ENCODE peak calls at places on chromosomes 6 and 20, in seven cellular contexts. Z is cardiac muscle cell; W is HL-60; M is prostate gland; B is right lobe of liver; T is astrocyte of the cerebellum; S is CD8-positive, alpha-beta T cell. U is an unnamed sample.

GRCh38 chr6:56938634-56939294 is 16.1 kb upstream of the BEND6 start:
- DNase-seq in Z (peak), W (no peak), M (no peak), B (peak), T (peak), S (no peak), U (peak)

GRCh38 chr20:36572701-36573102 is 695 bp upstream of the TGIF2 start:
- DNase-seq in Z (peak), W (no peak), M (peak), B (peak), T (no peak), S (peak), U (no peak)

GRCh38 chr6:51108563-51109234 is 290.0 kb downstream of the TFAP2B start:
- DNase-seq in Z (no peak), W (no peak), M (no peak), B (no peak), T (peak), S (no peak), U (no peak)

GRCh38 chr20:10201321-10201870 is 17.2 kb upstream of the SNAP25 start:
- DNase-seq in Z (no peak), W (no peak), M (no peak), B (no peak), T (peak), S (no peak), U (no peak)

GRCh38 chr20:20410678-20411077 is 42.8 kb downstream of the INSM1 start:
- DNase-seq in Z (peak), W (no peak), M (no peak), B (peak), T (no peak), S (no peak), U (peak)

GRCh38 chr6:21845018-21845417 is 251.5 kb downstream of the SOX4 start:
- DNase-seq in Z (peak), W (no peak), M (no peak), B (no peak), T (no peak), S (no peak), U (no peak)

GRCh38 chr6:5942591-5942990 is 64.1 kb downstream of the NRN1 start:
- DNase-seq in Z (peak), W (no peak), M (no peak), B (no peak), T (no peak), S (no peak), U (no peak)

GRCh38 chr6:166824146-166824879 is 132.0 kb downstream of the RNASET2 start:
- DNase-seq in Z (no peak), W (no peak), M (no peak), B (no peak), T (no peak), S (no peak), U (no peak)

GRCh38 chr6:11272491-11273192 is 40.2 kb upstream of the NEDD9 start:
- DNase-seq in Z (peak), W (no peak), M (no peak), B (no peak), T (no peak), S (no peak), U (no peak)

GRCh38 chr6:158707120-158707519 is 57.3 kb downstream of the SYTL3 start:
- DNase-seq in Z (peak), W (no peak), M (no peak), B (no peak), T (no peak), S (no peak), U (no peak)

GRCh38 chr20:39829713-39830112 is 859.3 kb downstream of the MAFB start:
- DNase-seq in Z (no peak), W (no peak), M (no peak), B (no peak), T (no peak), S (no peak), U (no peak)

GRCh38 chr6:116461563-116462507 is 660 bp downstream of the CALHM6 start:
- DNase-seq in Z (peak), W (no peak), M (no peak), B (peak), T (no peak), S (peak), U (peak)

GRCh38 chr20:36835453-36836198 is 40.3 kb upstream of the TLDC2 start:
- DNase-seq in Z (peak), W (peak), M (peak), B (peak), T (peak), S (peak), U (peak)

GRCh38 chr6:117505337-117505736 is 22.9 kb downstream of the DCBLD1 start:
- DNase-seq in Z (no peak), W (no peak), M (no peak), B (no peak), T (peak), S (no peak), U (no peak)

GRCh38 chr6:125867483-125867935 is 76.7 kb downstream of the NCOA7 start:
- DNase-seq in Z (peak), W (peak), M (peak), B (no peak), T (peak), S (no peak), U (no peak)

GRCh38 chr6:14804444-14805210 is 441.2 kb upstream of the JARID2 start:
- DNase-seq in Z (peak), W (no peak), M (no peak), B (peak), T (peak), S (no peak), U (peak)

GRCh38 chr20:49510562-49511117 is 28.2 kb upstream of the KCNB1 start:
- DNase-seq in Z (peak), W (no peak), M (peak), B (no peak), T (peak), S (no peak), U (peak)

GRCh38 chr6:138001750-138002349 is 105.4 kb downstream of the PERP start:
- DNase-seq in Z (peak), W (no peak), M (peak), B (no peak), T (peak), S (peak), U (peak)

GRCh38 chr6:139029470-139030210 is 1.1 kb downstream of the ABRACL start:
- DNase-seq in Z (peak), W (no peak), M (peak), B (peak), T (no peak), S (peak), U (peak)

GRCh38 chr20:50587291-50587961 is 77.2 kb downstream of the PTPN1 start:
- DNase-seq in Z (no peak), W (no peak), M (peak), B (no peak), T (no peak), S (no peak), U (no peak)

GRCh38 chr6:107361568-107362270 is 97.6 kb downstream of the PDSS2 start:
- DNase-seq in Z (peak), W (no peak), M (no peak), B (no peak), T (peak), S (no peak), U (no peak)

GRCh38 chr6:121826156-121826810 is 390.8 kb downstream of the GJA1 start:
- DNase-seq in Z (peak), W (no peak), M (no peak), B (no peak), T (peak), S (no peak), U (no peak)

GRCh38 chr6:138387577-138388368 is 10.1 kb downstream of the SMIM28 start:
- DNase-seq in Z (no peak), W (no peak), M (peak), B (no peak), T (no peak), S (no peak), U (no peak)

GRCh38 chr6:128848169-128848935 is 34.6 kb upstream of the LAMA2 start:
- DNase-seq in Z (peak), W (no peak), M (no peak), B (no peak), T (no peak), S (no peak), U (no peak)

GRCh38 chr6:10386260-10386659 is 28.6 kb downstream of the TFAP2A start:
- DNase-seq in Z (no peak), W (no peak), M (no peak), B (no peak), T (no peak), S (no peak), U (no peak)

GRCh38 chr6:8707956-8708772 is 272.8 kb upstream of the SLC35B3 start:
- DNase-seq in Z (no peak), W (no peak), M (peak), B (peak), T (peak), S (no peak), U (no peak)

GRCh38 chr6:45000833-45001232 is 327.3 kb upstream of the RUNX2 start:
- DNase-seq in Z (no peak), W (no peak), M (no peak), B (no peak), T (no peak), S (no peak), U (no peak)

GRCh38 chr20:62768815-62769287 is 27.4 kb upstream of the MRGBP start:
- DNase-seq in Z (peak), W (no peak), M (no peak), B (peak), T (peak), S (no peak), U (peak)

GRCh38 chr6:127855542-127856159 is 45.2 kb downstream of the THEMIS start:
- DNase-seq in Z (peak), W (no peak), M (no peak), B (no peak), T (no peak), S (peak), U (no peak)

GRCh38 chr6:110517034-110517433 is 40.6 kb upstream of the SLC22A16 start:
- DNase-seq in Z (no peak), W (no peak), M (no peak), B (no peak), T (no peak), S (no peak), U (no peak)

GRCh38 chr20:46757754-46758678 is 48.6 kb downstream of the SLC2A10 start:
- DNase-seq in Z (peak), W (no peak), M (peak), B (peak), T (peak), S (peak), U (peak)

GRCh38 chr6:3231213-3232016 is 4.0 kb upstream of the TUBB2B start:
- DNase-seq in Z (peak), W (no peak), M (peak), B (peak), T (peak), S (no peak), U (peak)

GRCh38 chr6:43644940-43645612 is at the start of gene RSPH9:
- DNase-seq in Z (peak), W (no peak), M (peak), B (peak), T (no peak), S (peak), U (peak)

GRCh38 chr6:41846666-41847237 is 48.4 kb downstream of the USP49 start:
- DNase-seq in Z (peak), W (peak), M (peak), B (peak), T (peak), S (peak), U (peak)

GRCh38 chr6:124372076-124372475 is 568.4 kb downstream of the NKAIN2 start:
- DNase-seq in Z (no peak), W (no peak), M (no peak), B (no peak), T (no peak), S (no peak), U (no peak)

GRCh38 chr20:50313223-50313820 is 122.7 kb downstream of the CEBPB start:
- DNase-seq in Z (no peak), W (no peak), M (no peak), B (no peak), T (no peak), S (no peak), U (no peak)

DNA sequence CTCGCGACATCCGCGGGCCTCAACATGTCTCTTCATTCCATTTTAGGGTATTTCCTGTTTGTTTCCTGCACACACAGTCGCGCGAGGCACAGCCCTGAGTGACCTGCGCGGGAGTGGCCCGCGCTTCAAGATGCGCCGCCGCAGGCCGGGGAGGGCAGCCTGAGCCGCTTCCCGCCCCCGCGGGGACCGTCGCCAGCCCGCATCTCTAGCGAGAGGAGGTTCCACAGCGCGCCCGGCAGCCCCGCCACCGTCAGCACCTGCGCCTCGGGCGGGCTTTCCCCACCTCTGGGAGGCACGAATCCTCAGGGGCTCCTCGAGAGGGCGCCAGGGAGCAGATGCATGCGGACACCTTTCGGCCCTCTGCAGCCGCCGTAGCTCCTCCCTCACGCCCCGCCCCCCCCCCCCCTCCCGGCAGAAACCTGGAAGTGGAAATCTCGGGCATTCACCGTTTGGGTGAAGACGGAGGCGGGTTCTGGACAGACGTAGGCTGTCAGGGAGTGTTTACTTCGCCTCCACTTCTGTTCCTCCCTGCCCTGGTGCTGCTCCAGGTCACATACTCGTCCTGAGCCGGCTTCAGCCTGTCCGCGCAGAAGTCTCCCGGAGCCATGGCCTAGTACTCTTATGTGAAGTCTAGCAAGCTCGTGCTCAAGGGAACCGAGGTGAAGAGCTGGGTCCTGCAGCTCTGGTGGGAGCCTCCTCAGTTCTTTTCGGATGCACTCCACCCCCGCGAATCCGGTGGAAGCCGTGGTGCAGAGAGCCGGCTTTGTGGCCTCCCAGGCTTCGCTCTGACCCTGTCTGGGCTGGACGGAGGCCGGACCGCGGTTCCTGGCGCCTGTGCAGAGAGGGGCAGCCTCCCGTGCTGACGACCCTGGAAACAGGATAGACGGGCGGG is 880.5 kb upstream of the DEFB115 start:
- DNase-seq in Z (peak), W (no peak), M (peak), B (peak), T (peak), S (peak), U (peak)
- TF ChIP-seq CTCF in Z (peak), W (no peak), M (peak), B (peak), T (peak), S (peak), U (peak)

GRCh38 chr6:148109732-148110131 is 232.9 kb upstream of the SASH1 start:
- DNase-seq in Z (no peak), W (no peak), M (no peak), B (no peak), T (no peak), S (no peak), U (no peak)

GRCh38 chr6:148105695-148106094 is 236.9 kb upstream of the SASH1 start:
- DNase-seq in Z (no peak), W (no peak), M (no peak), B (no peak), T (no peak), S (no peak), U (no peak)

GRCh38 chr6:148107911-148108310 is 234.7 kb upstream of the SASH1 start:
- DNase-seq in Z (no peak), W (no peak), M (no peak), B (no peak), T (no peak), S (no peak), U (no peak)

DNA sequence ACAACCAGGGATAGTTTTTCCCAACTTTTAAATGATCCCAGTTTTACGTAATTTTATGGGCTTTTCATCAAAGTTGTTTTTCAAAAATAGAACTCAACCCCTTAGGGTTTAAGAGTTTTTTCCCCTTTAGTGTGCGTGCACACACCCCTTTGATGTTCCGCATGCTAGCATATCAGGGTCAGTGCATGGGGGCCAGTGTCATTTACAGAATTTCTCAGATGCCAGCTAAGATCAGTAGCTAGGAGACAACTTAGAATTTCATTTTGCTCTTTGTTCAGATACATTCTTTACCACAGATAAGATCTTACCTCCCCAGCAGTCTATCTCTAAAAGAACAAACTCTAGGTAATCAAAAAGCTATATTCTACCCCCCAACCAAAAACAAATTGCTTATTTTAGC is 238.5 kb upstream of the SASH1 start:
- DNase-seq in Z (no peak), W (no peak), M (no peak), B (no peak), T (no peak), S (no peak), U (no peak)
- H3K4me3 ChIP-seq in Z (no peak), W (no peak), M (no peak), B (no peak), T (no peak), S (no peak), U (no peak)

GRCh38 chr6:157667211-157668033 is 155.6 kb upstream of the SNX9 start:
- DNase-seq in Z (peak), W (peak), M (peak), B (no peak), T (peak), S (peak), U (no peak)
- TF ChIP-seq CTCF in Z (peak), W (peak), M (peak), B (peak), T (peak), S (peak), U (peak)

DNA sequence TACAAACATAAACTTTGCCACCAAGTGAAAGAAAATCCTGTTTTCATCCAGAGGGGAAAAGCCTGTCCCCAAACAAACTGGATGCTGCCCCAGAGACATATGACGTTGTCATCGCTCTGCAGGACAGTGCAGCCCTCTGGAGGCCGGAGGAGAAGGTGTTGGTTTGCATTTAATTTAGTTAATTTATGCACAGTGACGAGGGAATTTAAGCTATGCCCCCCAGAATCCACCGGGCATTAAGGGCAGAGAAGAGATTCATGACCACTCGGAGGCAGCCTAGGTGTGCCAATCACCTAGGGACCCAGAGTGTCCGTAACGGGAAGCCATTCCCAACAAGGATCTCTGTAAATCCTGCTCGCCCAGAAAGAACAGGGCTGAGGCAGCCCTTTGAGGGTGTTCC is 45.1 kb downstream of the NINL start:
- DNase-seq in Z (no peak), W (no peak), M (no peak), B (peak), T (no peak), S (no peak), U (no peak)
- H3K4me3 ChIP-seq in Z (no peak), W (no peak), M (peak), B (peak), T (peak), S (no peak), U (peak)

GRCh38 chr6:27753668-27754407 is 158.4 kb downstream of the OR2B2 start:
- DNase-seq in Z (peak), W (peak), M (peak), B (peak), T (peak), S (peak), U (peak)
- TF ChIP-seq CTCF in Z (peak), W (no peak), M (no peak), B (no peak), T (peak), S (no peak), U (no peak)

GRCh38 chr6:17803409-17803808 is 96.7 kb upstream of the NUP153 start:
- DNase-seq in Z (no peak), W (no peak), M (no peak), B (no peak), T (no peak), S (no peak), U (no peak)
- H3K4me3 ChIP-seq in Z (no peak), W (no peak), M (no peak), B (no peak), T (no peak), S (no peak), U (no peak)

GRCh38 chr6:163635315-163635714 is 220.8 kb downstream of the QKI start:
- DNase-seq in Z (no peak), W (no peak), M (no peak), B (no peak), T (no peak), S (no peak), U (no peak)

GRCh38 chr6:163630991-163631390 is 216.5 kb downstream of the QKI start:
- DNase-seq in Z (no peak), W (no peak), M (no peak), B (no peak), T (no peak), S (no peak), U (no peak)

GRCh38 chr6:163637524-163637923 is 223.0 kb downstream of the QKI start:
- DNase-seq in Z (no peak), W (no peak), M (no peak), B (no peak), T (no peak), S (no peak), U (no peak)

GRCh38 chr6:163635731-163636344 is 221.3 kb downstream of the QKI start:
- DNase-seq in Z (no peak), W (no peak), M (no peak), B (no peak), T (no peak), S (no peak), U (no peak)

DNA sequence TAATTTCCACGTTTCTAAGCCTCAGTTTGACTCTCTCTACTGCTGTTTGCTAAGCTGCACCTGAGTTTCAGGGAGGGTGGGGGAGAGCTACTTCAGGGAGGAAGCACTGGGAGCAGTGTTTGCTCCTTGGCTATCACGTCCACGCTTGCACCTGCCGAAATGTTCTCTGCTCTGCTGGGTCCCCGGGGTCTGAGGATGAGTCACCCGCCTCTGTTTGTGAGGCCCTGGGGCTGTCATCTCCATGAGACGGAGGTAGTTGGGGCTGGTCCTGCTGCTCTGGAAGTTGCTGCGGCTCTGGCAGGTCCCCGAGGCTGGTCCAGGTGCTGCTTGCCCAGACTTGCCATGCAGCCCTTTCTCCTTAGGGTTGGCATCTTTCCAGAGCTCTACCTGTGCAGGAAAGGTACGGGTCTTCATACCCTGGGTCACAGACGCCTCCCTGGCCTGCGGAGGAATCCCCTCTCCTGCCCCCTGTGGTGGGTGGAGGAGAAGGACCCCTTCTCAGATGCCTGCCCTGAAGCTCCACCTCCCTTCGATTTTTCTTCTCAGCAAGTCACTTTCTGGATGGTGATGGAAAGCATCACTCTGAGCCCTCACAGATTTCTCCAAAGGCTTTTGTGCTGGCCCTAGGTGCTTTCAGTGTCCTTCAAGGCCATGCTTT is 220.1 kb downstream of the QKI start:
- DNase-seq in Z (no peak), W (no peak), M (no peak), B (no peak), T (no peak), S (no peak), U (no peak)
- TF ChIP-seq CTCF in Z (no peak), W (no peak), M (no peak), B (no peak), T (no peak), S (no peak), U (no peak)

GRCh38 chr6:93420163-93420806 is 926 bp upstream of the EPHA7 start:
- DNase-seq in Z (no peak), W (no peak), M (no peak), B (no peak), T (no peak), S (no peak), U (no peak)
- H3K4me3 ChIP-seq in Z (peak), W (no peak), M (peak), B (no peak), T (peak), S (peak), U (peak)

U was measured in heart left ventricle.